ENCODE peak calls at places on chromosomes 4 and X, in ten cellular contexts. F, U, A, I, C, L, J, W, X and N are unnamed samples.

GRCh38 chr4:2341911-2342652 is 76.4 kb downstream of the ZFYVE28 start:
- DNase-seq in F (no peak), U (no peak), A (no peak), I (no peak), C (no peak), L (no peak), J (peak; percentile 9), W (no peak), X (no peak), N (no peak)

GRCh38 chr4:8472689-8473197 is 32.2 kb downstream of the TRMT44 start:
- DNase-seq in F (no peak), U (peak; percentile 98), A (peak; percentile 99), I (no peak), C (peak; percentile 12), L (no peak), J (no peak), W (no peak), X (peak; percentile 90), N (no peak)

GRCh38 chr4:130026185-130026584 is 930.2 kb downstream of the C4orf33 start:
- DNase-seq in F (no peak), U (no peak), A (no peak), I (no peak), C (peak; percentile 82), L (no peak), J (no peak), W (peak; percentile 97), X (no peak), N (no peak)

GRCh38 chrX:9538544-9539045 is 73.7 kb downstream of the TBL1X start:
- DNase-seq in F (no peak), U (no peak), A (no peak), I (no peak), C (no peak), L (no peak), J (no peak), W (peak; percentile 96), X (no peak), N (no peak)

GRCh38 chrX:101462892-101463291 is 22.4 kb upstream of the ARMCX4 start:
- DNase-seq in F (no peak), U (peak; percentile 22), A (no peak), I (no peak), C (no peak), L (no peak), J (no peak), W (peak; percentile 51), X (no peak), N (peak; percentile 16)

GRCh38 chr4:174318829-174319764 is 35.4 kb downstream of the CEP44 start:
- DNase-seq in F (no peak), U (peak; percentile 60), A (no peak), I (no peak), C (peak; percentile 11), L (no peak), J (no peak), W (peak; percentile 13), X (peak; percentile 20), N (peak; percentile 27)

GRCh38 chr4:146916479-146917076 is 29.1 kb downstream of the TTC29 start:
- DNase-seq in F (peak; percentile 12), U (peak; percentile 56), A (peak; percentile 23), I (no peak), C (peak; percentile 20), L (no peak), J (no peak), W (peak; percentile 25), X (peak; percentile 15), N (peak; percentile 3)

GRCh38 chr4:140070369-140070768 is 83.6 kb downstream of the MAML3 start:
- DNase-seq in F (no peak), U (no peak), A (no peak), I (no peak), C (no peak), L (no peak), J (no peak), W (no peak), X (no peak), N (no peak)

GRCh38 chr4:24274401-24275035 is 309.8 kb downstream of the DHX15 start:
- DNase-seq in F (no peak), U (peak; percentile 40), A (no peak), I (no peak), C (no peak), L (no peak), J (no peak), W (no peak), X (peak; percentile 53), N (no peak)

GRCh38 chrX:134671207-134671750 is 13.0 kb upstream of the PLAC1 start:
- DNase-seq in F (no peak), U (no peak), A (no peak), I (no peak), C (no peak), L (no peak), J (no peak), W (no peak), X (no peak), N (no peak)

GRCh38 chr4:10704050-10704810 is 19.7 kb upstream of the CLNK start:
- DNase-seq in F (no peak), U (peak; percentile 65), A (no peak), I (no peak), C (no peak), L (no peak), J (no peak), W (no peak), X (no peak), N (no peak)

GRCh38 chr4:123696712-123697111 is 300.1 kb downstream of the SPRY1 start:
- DNase-seq in F (no peak), U (no peak), A (no peak), I (no peak), C (no peak), L (no peak), J (no peak), W (no peak), X (no peak), N (no peak)

GRCh38 chr4:29046166-29046565 is 1674.0 kb upstream of the PCDH7 start:
- DNase-seq in F (no peak), U (peak; percentile 49), A (no peak), I (no peak), C (no peak), L (no peak), J (no peak), W (no peak), X (peak; percentile 26), N (no peak)

GRCh38 chr4:88452941-88453340 is 4.0 kb upstream of the HERC5 start:
- DNase-seq in F (no peak), U (no peak), A (no peak), I (no peak), C (no peak), L (no peak), J (no peak), W (no peak), X (no peak), N (no peak)

GRCh38 chrX:112368371-112368770 is 285.8 kb upstream of the TRPC5 start:
- DNase-seq in F (no peak), U (no peak), A (no peak), I (no peak), C (no peak), L (no peak), J (no peak), W (peak; percentile 5), X (no peak), N (no peak)

GRCh38 chrX:49247916-49248811 is 12.9 kb downstream of the CCDC22 start:
- DNase-seq in F (no peak), U (no peak), A (no peak), I (no peak), C (no peak), L (no peak), J (no peak), W (no peak), X (no peak), N (no peak)

GRCh38 chrX:107025538-107025937 is 25.5 kb upstream of the MORC4 start:
- DNase-seq in F (no peak), U (peak; percentile 14), A (no peak), I (no peak), C (peak; percentile 12), L (no peak), J (no peak), W (peak; percentile 16), X (no peak), N (peak; percentile 6)

GRCh38 chrX:3271485-3272186 is 74.8 kb downstream of the MXRA5 start:
- DNase-seq in F (no peak), U (peak; percentile 88), A (peak; percentile 82), I (no peak), C (no peak), L (no peak), J (no peak), W (no peak), X (peak; percentile 43), N (peak; percentile 61)

GRCh38 chr4:1667273-1667672 is 16.8 kb downstream of the FAM53A start:
- DNase-seq in F (no peak), U (no peak), A (no peak), I (no peak), C (no peak), L (no peak), J (no peak), W (no peak), X (no peak), N (no peak)

GRCh38 chrX:154136627-154137161 is 7.3 kb upstream of the OPN1LW start:
- DNase-seq in F (peak; percentile 71), U (peak; percentile 35), A (no peak), I (peak; percentile 49), C (peak; percentile 73), L (peak; percentile 72), J (peak; percentile 72), W (peak; percentile 76), X (peak; percentile 2), N (peak; percentile 14)

GRCh38 chrX:130607431-130607830 is 205.6 kb downstream of the RBMX2 start:
- DNase-seq in F (no peak), U (no peak), A (no peak), I (no peak), C (no peak), L (no peak), J (no peak), W (no peak), X (no peak), N (no peak)

GRCh38 chr4:158538176-158538575 is 16.5 kb downstream of the RXFP1 start:
- DNase-seq in F (no peak), U (peak; percentile 19), A (peak; percentile 31), I (no peak), C (no peak), L (no peak), J (no peak), W (no peak), X (no peak), N (peak; percentile 68)

GRCh38 chr4:28391877-28392276 is 1531.2 kb downstream of the STIM2 start:
- DNase-seq in F (no peak), U (no peak), A (peak; percentile 23), I (no peak), C (no peak), L (no peak), J (no peak), W (no peak), X (no peak), N (peak; percentile 29)

GRCh38 chr4:37685726-37686372 is 327 bp downstream of the RELL1 start:
- DNase-seq in F (no peak), U (peak; percentile 37), A (no peak), I (peak; percentile 34), C (no peak), L (peak; percentile 61), J (peak; percentile 45), W (peak; percentile 38), X (no peak), N (no peak)

GRCh38 chr4:135244605-135245146 is 1043.1 kb upstream of the PABPC4L start:
- DNase-seq in F (no peak), U (no peak), A (no peak), I (no peak), C (no peak), L (no peak), J (no peak), W (no peak), X (peak; percentile 33), N (no peak)

GRCh38 chrX:63436865-63437264 is 85.7 kb upstream of the SPIN4 start:
- DNase-seq in F (no peak), U (no peak), A (no peak), I (no peak), C (no peak), L (no peak), J (no peak), W (no peak), X (no peak), N (no peak)

GRCh38 chr4:87134122-87134521 is 86.3 kb downstream of the KLHL8 start:
- DNase-seq in F (no peak), U (no peak), A (no peak), I (no peak), C (no peak), L (no peak), J (no peak), W (no peak), X (no peak), N (no peak)

GRCh38 chrX:65524139-65524538 is 10.4 kb downstream of the LAS1L start:
- DNase-seq in F (no peak), U (no peak), A (no peak), I (no peak), C (no peak), L (no peak), J (no peak), W (no peak), X (no peak), N (no peak)